ENCODE peak calls at places on chromosome 10, in five cellular contexts. G is upper lobe of left lung, D is AG10803, I is GM23248, Z is NT2/D1. C is an unnamed sample.

GRCh38 chr10:112535432-112536038 is 88.5 kb downstream of the VTI1A start:
- DNase-seq in Z (no peak), D (no peak), G (no peak), I (no peak), C (no peak)

GRCh38 chr10:43206391-43207235 is 60.3 kb downstream of the RASGEF1A start:
- DNase-seq in G (peak; percentile 19), D (no peak), Z (no peak), I (no peak), C (no peak)

GRCh38 chr10:1544929-1545328 is 192.4 kb downstream of the ADARB2 start:
- DNase-seq in G (peak; percentile 20), I (no peak), D (no peak), Z (no peak), C (no peak)

GRCh38 chr10:5959116-5959515 is 18.2 kb downstream of the IL15RA start:
- DNase-seq in G (peak; percentile 12), Z (no peak), D (no peak), I (no peak), C (no peak)

GRCh38 chr10:119342017-119342734 is 134.8 kb downstream of the GRK5 start:
- DNase-seq in G (no peak), I (peak; percentile 52), D (peak; percentile 56), Z (no peak), C (no peak)

GRCh38 chr10:70341016-70341415 is 41.4 kb downstream of the LRRC20 start:
- DNase-seq in G (no peak), D (no peak), I (no peak), Z (no peak), C (no peak)

GRCh38 chr10:29542723-29543122 is 92.0 kb downstream of the SVIL start:
- DNase-seq in I (no peak), D (no peak), G (no peak), Z (no peak), C (no peak)

GRCh38 chr10:45463244-45464116 is 89.5 kb downstream of the ALOX5 start:
- DNase-seq in I (no peak), D (peak; percentile 28), Z (no peak), G (no peak), C (no peak)

GRCh38 chr10:126119591-126119990 is 223.2 kb downstream of the FANK1 start:
- DNase-seq in G (no peak), D (no peak), Z (no peak), I (peak; percentile 56), C (no peak)

GRCh38 chr10:9762966-9763656 is 1254.6 kb upstream of the CELF2 start:
- DNase-seq in D (peak; percentile 89), G (no peak), Z (no peak), I (peak; percentile 91), C (no peak)

GRCh38 chr10:115829501-115830215 is 443.3 kb downstream of the GFRA1 start:
- DNase-seq in Z (no peak), I (peak; percentile 78), G (no peak), D (peak; percentile 78), C (no peak)

GRCh38 chr10:113626809-113627370 is 37.0 kb downstream of the NRAP start:
- DNase-seq in Z (no peak), G (no peak), I (peak; percentile 25), D (no peak), C (no peak)

GRCh38 chr10:106577266-106577665 is 587.2 kb downstream of the SORCS1 start:
- DNase-seq in I (no peak), G (no peak), D (no peak), Z (peak; percentile 51), C (no peak)

GRCh38 chr10:131692686-131693334 is 208.0 kb upstream of the PPP2R2D start:
- DNase-seq in I (no peak), Z (no peak), G (peak; percentile 2), D (no peak), C (no peak)

GRCh38 chr10:75544381-75544780 is 113.0 kb downstream of the LRMDA start:
- DNase-seq in G (no peak), I (peak; percentile 29), D (peak; percentile 66), Z (no peak), C (no peak)

GRCh38 chr10:69025370-69025896 is 36.8 kb downstream of the KIFBP start:
- DNase-seq in D (no peak), G (no peak), I (no peak), Z (no peak), C (no peak)

GRCh38 chr10:51700228-51700835 is 937 bp upstream of the CSTF2T start:
- DNase-seq in D (no peak), G (peak; percentile 64), Z (no peak), I (peak; percentile 5), C (no peak)

GRCh38 chr10:100531761-100532160 is 2.1 kb upstream of the NDUFB8 start:
- DNase-seq in D (no peak), I (no peak), G (no peak), Z (no peak), C (no peak)

GRCh38 chr10:10792681-10793080 is 225.0 kb upstream of the CELF2 start:
- DNase-seq in G (no peak), I (peak; percentile 81), Z (peak; percentile 62), D (peak; percentile 94), C (no peak)

GRCh38 chr10:133528296-133528844 is 1.2 kb downstream of the CYP2E1 start:
- DNase-seq in I (peak; percentile 41), D (no peak), G (no peak), Z (no peak), C (no peak)
- H3K4me3 ChIP-seq in I (peak overlapping the region; percentile 54), D (peak overlapping the region; percentile 41), G (peak overlapping the region; percentile 2), Z (peak overlapping the region; percentile 71), C (peak overlapping the region; percentile 57)

GRCh38 chr10:67969875-67970274 is 85.4 kb downstream of the SIRT1 start:
- DNase-seq in D (peak; percentile 37), G (no peak), Z (no peak), I (no peak), C (no peak)

GRCh38 chr10:67959839-67960476 is 75.5 kb downstream of the SIRT1 start:
- DNase-seq in Z (no peak), G (no peak), D (no peak), I (no peak), C (no peak)

GRCh38 chr10:67971311-67971710 is 86.9 kb downstream of the SIRT1 start:
- DNase-seq in Z (no peak), D (no peak), G (no peak), I (peak; percentile 43), C (no peak)

GRCh38 chr10:67965456-67965855 is 81.0 kb downstream of the SIRT1 start:
- DNase-seq in D (no peak), Z (no peak), G (no peak), I (no peak), C (no peak)
- H3K4me3 ChIP-seq in D (no peak overlapping the region), Z (no peak overlapping the region), G (no peak overlapping the region), I (no peak overlapping the region), C (no peak overlapping the region)

DNA sequence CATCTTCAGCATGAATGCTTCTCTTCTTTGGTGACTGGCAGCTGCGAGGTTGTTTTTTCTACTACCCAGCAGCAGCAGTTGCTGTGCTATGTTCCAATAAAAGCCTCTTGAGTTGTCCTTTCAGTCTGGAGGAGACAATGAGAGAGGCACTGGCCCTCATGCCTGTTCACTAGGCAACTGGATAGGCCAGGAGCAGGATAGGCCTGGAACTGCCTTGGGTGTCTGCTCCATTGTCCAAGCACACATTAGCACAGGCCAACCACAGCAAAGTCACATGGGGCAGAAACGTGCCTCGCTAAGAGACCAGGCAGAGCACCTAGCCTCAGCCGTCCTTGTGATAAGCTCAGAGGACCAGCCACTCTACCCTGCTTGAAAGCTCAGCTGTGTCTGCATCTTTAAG is 76.9 kb upstream of the PDCD4 start:
- DNase-seq in I (no peak), Z (no peak), D (no peak), G (no peak), C (no peak)
- H3K4me3 ChIP-seq in I (no peak overlapping the region), Z (no peak overlapping the region), D (no peak overlapping the region), G (no peak overlapping the region), C (no peak overlapping the region)

DNA sequence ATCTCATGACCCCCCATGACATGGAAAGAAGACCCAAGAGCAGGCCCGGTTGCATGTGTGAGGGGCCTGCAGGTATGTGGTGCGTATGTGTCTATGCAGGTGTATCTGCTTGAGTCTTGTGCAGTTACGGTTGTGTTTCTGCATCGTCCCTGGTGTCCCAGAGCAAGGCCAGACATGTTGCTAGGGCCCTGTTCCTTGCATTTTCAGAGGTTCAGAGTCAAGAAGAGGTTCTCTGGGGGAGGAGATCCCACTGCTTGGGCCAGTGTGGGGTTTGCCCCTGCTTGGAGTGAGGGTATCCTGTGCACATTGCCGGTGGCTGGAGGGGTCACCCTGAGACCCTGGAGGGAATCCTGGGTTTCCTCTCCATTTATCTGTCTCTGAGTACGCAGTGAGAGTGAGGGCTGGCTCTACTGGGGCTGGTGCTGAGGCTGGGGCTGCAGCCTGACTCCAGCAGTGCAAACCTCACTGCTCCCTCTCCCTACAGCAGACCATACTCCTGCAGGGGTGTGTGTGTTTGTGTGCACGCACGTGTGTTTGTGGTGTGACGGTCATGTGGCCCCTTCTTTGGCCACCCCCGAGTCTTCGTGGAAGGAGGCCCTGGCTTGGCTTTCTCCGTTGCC is 4.1 kb downstream of the TRIM8 start:
- DNase-seq in G (no peak), D (no peak), Z (no peak), I (no peak), C (no peak)
- H3K4me3 ChIP-seq in G (peak overlapping the region; percentile 12), D (peak overlapping the region; percentile 97), Z (no peak overlapping the region), I (peak overlapping the region; percentile 88), C (peak overlapping the region; percentile 91)

DNA sequence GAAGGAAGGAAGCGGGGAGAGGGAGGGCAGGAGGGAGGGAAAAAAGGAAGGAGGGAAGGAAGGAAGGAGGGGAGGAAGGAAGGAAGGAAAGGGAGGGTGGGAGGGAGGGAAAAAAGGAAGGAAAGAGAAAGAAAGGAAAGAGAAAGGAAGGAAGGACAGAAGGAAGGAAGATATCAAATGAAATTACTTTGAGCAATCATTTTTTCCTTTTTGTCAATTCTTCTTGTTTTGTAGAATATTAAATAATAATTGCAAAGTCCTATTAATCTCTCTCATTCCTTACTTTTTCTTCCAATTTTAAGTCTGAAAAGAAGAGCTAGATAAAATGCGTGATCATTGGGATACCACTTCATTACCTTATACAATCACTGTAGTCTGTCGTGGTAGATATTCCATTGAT is 117.5 kb downstream of the PLXDC2 start:
- DNase-seq in I (no peak), Z (no peak), D (no peak), G (no peak), C (no peak)
- H3K4me3 ChIP-seq in I (no peak overlapping the region), Z (no peak overlapping the region), D (no peak overlapping the region), G (no peak overlapping the region), C (no peak overlapping the region)

GRCh38 chr10:47139121-47139520 is 160.9 kb upstream of the GDF10 start:
- DNase-seq in G (no peak), D (no peak), Z (no peak), I (no peak), C (no peak)
- H3K4me3 ChIP-seq in G (no peak overlapping the region), D (no peak overlapping the region), Z (no peak overlapping the region), I (peak overlapping the region; percentile 49), C (no peak overlapping the region)

DNA sequence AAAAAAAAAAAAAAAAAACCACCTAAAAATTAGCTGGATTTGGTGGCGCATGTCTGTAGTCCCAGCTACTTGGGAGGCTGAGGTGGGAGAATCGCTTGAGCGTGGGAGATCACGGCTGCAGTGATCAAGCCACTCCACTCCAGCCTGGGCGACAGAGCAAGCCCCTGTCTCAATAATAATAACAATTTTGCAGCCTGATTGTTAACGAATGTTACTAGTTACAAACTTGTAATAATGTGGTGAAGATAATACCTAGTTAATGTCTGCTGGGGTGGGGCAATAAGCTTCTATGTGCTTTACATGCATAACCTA is 1.2 kb upstream of the ATAD1 start:
- DNase-seq in G (no peak), Z (no peak), I (no peak), D (no peak), C (no peak)
- H3K4me3 ChIP-seq in G (no peak overlapping the region), Z (no peak overlapping the region), I (peak overlapping the region; percentile 94), D (no peak overlapping the region), C (no peak overlapping the region)

DNA sequence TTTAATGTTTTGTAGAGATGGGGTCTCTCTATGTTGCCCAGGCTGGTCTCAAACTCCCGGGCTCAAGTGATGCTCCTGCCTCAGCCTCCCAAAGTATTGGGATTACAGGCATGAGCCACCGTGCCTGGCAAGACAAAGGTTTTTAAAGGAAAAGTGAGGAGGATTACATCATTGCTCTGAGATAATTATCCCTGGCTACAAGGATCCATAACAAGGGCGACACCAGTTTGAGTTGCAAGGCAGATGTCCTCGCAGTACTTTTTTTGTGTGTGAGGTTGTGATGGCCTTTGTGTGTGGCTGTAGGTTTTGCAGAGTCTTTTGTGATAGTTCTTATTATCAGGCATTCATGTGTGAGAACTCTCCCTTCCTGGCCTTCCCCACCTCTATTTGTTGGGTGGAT is 9.9 kb downstream of the BTBD16 start:
- DNase-seq in D (no peak), Z (no peak), G (peak; percentile 6), I (no peak), C (no peak)
- H3K4me3 ChIP-seq in D (no peak overlapping the region), Z (no peak overlapping the region), G (no peak overlapping the region), I (no peak overlapping the region), C (no peak overlapping the region)

C was measured in esophagus squamous epithelium.